ENCODE peak calls at places on chromosomes 11 and 22, in five cellular contexts. D is GM23338, R is MM.1S, J is neural progenitor cell, C is hepatocyte. S is an unnamed sample. For H4K20me1, the result is how much of the 10 kb centered on the place peaks cover.

GRCh38 chr11:74783241-74783871 is 34.7 kb downstream of the RNF169 start:
- DNase-seq in R (peak), D (no peak), C (no peak), J (no peak), S (peak)

GRCh38 chr22:41327124-41327523 is 25.8 kb downstream of the ZC3H7B start:
- DNase-seq in D (no peak), R (no peak), J (no peak), C (no peak), S (no peak)

GRCh38 chr11:73980001-73980960 is 2.4 kb downstream of the UCP2 start:
- DNase-seq in J (no peak), D (peak), C (peak), R (peak), S (peak)

GRCh38 chr11:117519590-117519989 is 191.9 kb downstream of the CEP164 start:
- DNase-seq in D (no peak), C (peak), J (no peak), R (no peak), S (no peak)

GRCh38 chr22:46425011-46425410 is 89.5 kb downstream of the TRMU start:
- DNase-seq in J (no peak), D (no peak), C (no peak), R (no peak), S (no peak)

GRCh38 chr11:73376168-73376802 is at the start of gene RELT:
- DNase-seq in C (peak), R (peak), J (peak), D (peak), S (peak)

GRCh38 chr11:117734596-117734995 is 62.4 kb downstream of the DSCAML1 start:
- DNase-seq in J (no peak), C (no peak), D (peak), R (no peak), S (no peak)

GRCh38 chr11:14422052-14422813 is 63.2 kb upstream of the RRAS2 start:
- DNase-seq in J (peak), C (peak), D (peak), R (no peak), S (no peak)

GRCh38 chr22:19652316-19652715 is 62.0 kb upstream of the SEPTIN5 start:
- DNase-seq in C (no peak), R (no peak), J (no peak), D (no peak), S (no peak)

GRCh38 chr11:114297806-114298700 is 1.9 kb downstream of the NNMT start:
- DNase-seq in D (no peak), J (no peak), C (no peak), R (no peak), S (no peak)

GRCh38 chr22:30816413-30816812 is 121.7 kb downstream of the OSBP2 start:
- DNase-seq in R (no peak), C (no peak), J (no peak), D (peak), S (no peak)

GRCh38 chr11:36034572-36035331 is 90.9 kb downstream of the LDLRAD3 start:
- DNase-seq in D (no peak), C (peak), R (no peak), J (no peak), S (no peak)

GRCh38 chr11:2312232-2313042 is 10.6 kb downstream of the TSPAN32 start:
- DNase-seq in D (peak), C (no peak), R (no peak), J (no peak), S (no peak)

GRCh38 chr11:67299471-67300191 is 3.7 kb upstream of the SSH3 start:
- DNase-seq in R (no peak), C (no peak), D (no peak), J (no peak), S (no peak)

GRCh38 chr11:23206736-23207336 is 346.6 kb upstream of the CCDC179 start:
- DNase-seq in C (no peak), R (no peak), D (no peak), J (no peak), S (no peak)
- TF ChIP-seq EZH2phosphoT487 in C (no peak), R (no peak), D (no peak), J (no peak), S (no peak)

GRCh38 chr11:69080361-69080973 is 31.7 kb downstream of the TPCN2 start:
- DNase-seq in R (no peak), C (no peak), D (no peak), J (no peak), S (no peak)
- H4K20me1 ChIP-seq in R (under half), C (under half), D (under half), J (under half), S (under half)

DNA sequence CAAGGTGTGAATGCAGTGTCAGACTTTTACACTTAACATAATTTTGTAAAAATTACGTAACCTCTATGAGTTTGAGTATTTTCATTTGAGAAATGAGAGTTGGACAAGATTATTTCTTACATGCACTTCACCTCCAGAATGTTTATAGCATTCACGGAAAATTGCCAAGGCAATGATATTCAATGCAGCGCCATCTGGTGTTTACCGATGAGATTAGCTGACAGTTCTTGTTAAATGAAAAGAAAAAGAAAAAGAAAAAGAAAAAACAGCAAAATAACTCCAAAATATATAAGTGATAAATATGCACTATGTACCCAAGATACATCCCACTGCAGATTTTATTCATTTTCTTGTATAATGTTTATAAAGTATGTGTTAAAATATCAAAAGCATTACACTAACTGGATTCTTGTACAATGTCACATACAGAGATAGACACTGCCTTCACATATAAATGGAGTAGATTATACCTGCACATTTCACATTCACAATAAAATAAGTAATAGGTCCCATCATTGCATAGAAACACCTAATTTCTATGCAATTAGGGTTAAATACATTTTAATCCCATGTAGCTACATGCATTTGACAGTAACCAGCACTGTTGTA is 976.3 kb upstream of the FAT3 start:
- DNase-seq in R (peak), J (peak), D (peak), C (peak), S (peak)
- TF ChIP-seq EZH2phosphoT487 in R (no peak), J (no peak), D (no peak), C (no peak), S (no peak)

GRCh38 chr11:69106124-69106811 is 49.5 kb upstream of the SMIM38 start:
- DNase-seq in C (no peak), R (no peak), J (no peak), D (no peak), S (no peak)
- H4K20me1 ChIP-seq in C (under half), R (under half), J (under half), D (under half), S (under half)

GRCh38 chr11:18780896-18781295 is 10.7 kb downstream of the PTPN5 start:
- DNase-seq in R (no peak), D (no peak), J (no peak), C (no peak), S (no peak)
- TF ChIP-seq EZH2phosphoT487 in R (no peak), D (no peak), J (no peak), C (no peak), S (no peak)

GRCh38 chr11:9249252-9249651 is 15.9 kb downstream of the DENND5A start:
- DNase-seq in R (no peak), J (no peak), C (no peak), D (no peak), S (no peak)
- H4K20me1 ChIP-seq in R (under half), J (half or more), C (under half), D (under half), S (under half)

GRCh38 chr22:33803371-33803770 is 116.9 kb downstream of the LARGE1 start:
- DNase-seq in D (no peak), C (peak), R (no peak), J (no peak), S (no peak)
- TF ChIP-seq EZH2phosphoT487 in D (no peak), C (no peak), R (no peak), J (no peak), S (no peak)

DNA sequence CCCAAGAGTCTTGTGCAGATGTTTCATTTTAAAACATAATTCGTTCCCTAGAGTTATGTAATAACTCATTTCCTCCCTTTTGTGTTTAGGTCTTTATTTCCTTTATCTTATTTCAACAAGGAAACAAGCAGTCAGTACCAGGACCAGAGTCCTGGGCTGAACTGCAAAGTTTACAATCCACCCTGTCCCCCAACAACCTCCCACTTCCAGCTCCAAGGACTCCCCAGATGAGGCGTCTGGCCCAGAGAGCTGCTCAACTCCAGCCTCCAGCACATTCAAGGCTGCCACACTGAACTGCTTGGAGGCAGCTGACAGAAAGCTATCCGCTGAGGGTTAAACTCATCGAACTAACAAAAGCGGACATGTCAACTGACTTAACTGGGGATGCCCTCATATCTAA is 4.5 kb downstream of the POLDIP3 start:
- DNase-seq in R (no peak), D (no peak), C (no peak), J (no peak), S (no peak)
- H4K20me1 ChIP-seq in R (under half), D (under half), C (half or more), J (half or more), S (under half)

GRCh38 chr11:100753562-100753961 is 66.5 kb downstream of the ARHGAP42 start:
- DNase-seq in D (peak), R (no peak), J (peak), C (no peak), S (no peak)
- TF ChIP-seq EZH2phosphoT487 in D (no peak), R (no peak), J (no peak), C (no peak), S (no peak)

GRCh38 chr22:37566329-37566837 is 6.1 kb downstream of the CDC42EP1 start:
- DNase-seq in J (no peak), D (no peak), C (no peak), R (no peak), S (no peak)
- H4K20me1 ChIP-seq in J (under half), D (under half), C (under half), R (under half), S (under half)

S was measured in OCI-LY7.